ENCODE peak calls at places on chromosomes 3 and 15, in six cellular contexts. F, X, A, I, J and H are unnamed samples.

GRCh38 chr3:5187920-5188418 is 462 bp downstream of the EDEM1 start:
- DNase-seq in F (peak; percentile 85), X (peak; percentile 30), A (no peak), I (peak; percentile 27), J (peak; percentile 61), H (no peak)

GRCh38 chr3:13659221-13659969 is 110.5 kb downstream of the FBLN2 start:
- DNase-seq in F (no peak), X (no peak), A (no peak), I (no peak), J (no peak), H (no peak)

GRCh38 chr3:69161587-69162196 is 39.3 kb upstream of the LMOD3 start:
- DNase-seq in F (no peak), X (peak; percentile 16), A (no peak), I (peak; percentile 25), J (peak; percentile 65), H (no peak)

GRCh38 chr15:36251450-36251849 is 328.0 kb upstream of the CDIN1 start:
- DNase-seq in F (no peak), X (no peak), A (no peak), I (no peak), J (no peak), H (no peak)

GRCh38 chr3:194707176-194707575 is 21.5 kb downstream of the FAM43A start:
- DNase-seq in F (no peak), X (no peak), A (no peak), I (no peak), J (no peak), H (no peak)

GRCh38 chr15:92906563-92907081 is 6.5 kb downstream of the CHD2 start:
- DNase-seq in F (no peak), X (peak; percentile 38), A (no peak), I (no peak), J (peak; percentile 84), H (no peak)

GRCh38 chr3:100833483-100833882 is 124.2 kb downstream of the TFG start:
- DNase-seq in F (no peak), X (no peak), A (no peak), I (no peak), J (no peak), H (no peak)

GRCh38 chr15:73305331-73306211 is 63.2 kb downstream of the HCN4 start:
- DNase-seq in F (no peak), X (no peak), A (peak; percentile 77), I (peak; percentile 42), J (peak; percentile 76), H (no peak)

GRCh38 chr3:174529298-174529697 is 329.8 kb upstream of the NAALADL2 start:
- DNase-seq in F (no peak), X (no peak), A (no peak), I (no peak), J (no peak), H (no peak)

GRCh38 chr15:57878573-57878972 is 172.1 kb downstream of the POLR2M start:
- DNase-seq in F (no peak), X (no peak), A (no peak), I (no peak), J (no peak), H (no peak)

GRCh38 chr15:29699791-29700190 is 122.5 kb downstream of the TJP1 start:
- DNase-seq in F (no peak), X (no peak), A (no peak), I (no peak), J (no peak), H (no peak)

GRCh38 chr3:58474348-58474911 is 17.5 kb upstream of the KCTD6 start:
- DNase-seq in F (no peak), X (no peak), A (no peak), I (no peak), J (no peak), H (no peak)

GRCh38 chr15:65824031-65824743 is 32.1 kb upstream of the DENND4A start:
- DNase-seq in F (no peak), X (no peak), A (peak; percentile 55), I (peak; percentile 62), J (peak; percentile 77), H (no peak)

GRCh38 chr3:133644768-133645167 is 17.0 kb downstream of the TOPBP1 start:
- DNase-seq in F (no peak), X (no peak), A (no peak), I (no peak), J (no peak), H (no peak)